ENCODE peak calls at places on chromosomes 12 and 14, in seven cellular contexts. E, U, B, V, H, K and P are unnamed samples.

GRCh38 chr12:128365831-128366231 is 98.9 kb downstream of the TMEM132C start:
- DNase-seq in E (no peak), U (no peak), B (no peak), V (no peak), H (no peak), K (no peak), P (no peak)

GRCh38 chr14:37480446-37481290 is 114.4 kb downstream of the FOXA1 start:
- DNase-seq in E (no peak), U (no peak), B (no peak), V (no peak), H (peak; percentile 85), K (no peak), P (no peak)

GRCh38 chr12:54211920-54212319 is 23.1 kb upstream of the SMUG1 start:
- DNase-seq in E (no peak), U (no peak), B (no peak), V (no peak), H (no peak), K (no peak), P (no peak)

GRCh38 chr14:77307099-77307496 is 13.6 kb downstream of the POMT2 start:
- DNase-seq in E (no peak), U (no peak), B (peak; percentile 26), V (no peak), H (peak; percentile 58), K (no peak), P (no peak)

GRCh38 chr12:5033883-5034282 is 9.8 kb upstream of the KCNA5 start:
- DNase-seq in E (no peak), U (no peak), B (no peak), V (no peak), H (no peak), K (no peak), P (no peak)

GRCh38 chr12:26791328-26791791 is 41.6 kb downstream of the ITPR2 start:
- DNase-seq in E (peak; percentile 54), U (no peak), B (no peak), V (no peak), H (no peak), K (no peak), P (no peak)

GRCh38 chr14:54487771-54488170 is 1.0 kb downstream of the GMFB start:
- DNase-seq in E (no peak), U (no peak), B (peak; percentile 63), V (no peak), H (no peak), K (no peak), P (no peak)

GRCh38 chr14:32620303-32620702 is 291.2 kb downstream of the AKAP6 start:
- DNase-seq in E (no peak), U (no peak), B (no peak), V (no peak), H (no peak), K (no peak), P (no peak)

GRCh38 chr14:24665440-24665991 is 31.5 kb upstream of the GZMB start:
- DNase-seq in E (peak; percentile 77), U (no peak), B (no peak), V (no peak), H (no peak), K (no peak), P (no peak)

GRCh38 chr14:35385042-35385839 is 19.3 kb downstream of the NFKBIA start:
- DNase-seq in E (no peak), U (no peak), B (peak; percentile 67), V (peak; percentile 57), H (peak; percentile 85), K (no peak), P (no peak)

GRCh38 chr12:58757422-58757821 is 162.9 kb downstream of the LRIG3 start:
- DNase-seq in E (no peak), U (no peak), B (no peak), V (no peak), H (no peak), K (no peak), P (no peak)

DNA sequence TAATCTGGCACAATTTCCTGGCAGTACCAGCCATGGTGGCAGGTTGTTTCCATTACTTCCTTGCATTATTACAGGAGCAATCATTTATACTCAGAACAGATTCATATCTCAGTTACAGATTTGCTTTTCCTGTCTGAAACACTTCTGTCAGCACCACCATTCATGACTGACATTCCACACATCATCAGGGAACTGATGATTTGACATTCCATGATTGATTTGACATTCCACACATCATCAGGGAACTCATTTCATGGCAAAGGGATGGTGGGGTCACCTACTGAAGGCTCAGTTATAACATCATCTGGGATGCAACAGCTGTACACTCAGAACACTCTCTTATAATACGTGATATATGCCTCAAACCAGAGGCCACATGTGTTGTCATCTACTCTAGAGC is 30.9 kb upstream of the RERGL start:
- DNase-seq in E (no peak), U (no peak), B (no peak), V (no peak), H (no peak), K (no peak), P (no peak)
- TF ChIP-seq POLR2AphosphoS5 in E (no peak), U (no peak), B (no peak), V (no peak), H (no peak), K (no peak), P (no peak)

GRCh38 chr12:132427177-132427725 is 62.7 kb upstream of the FBRSL1 start:
- DNase-seq in E (no peak), U (no peak), B (no peak), V (no peak), H (no peak), K (no peak), P (no peak)
- TF ChIP-seq SIN3A in E (no peak), U (no peak), B (no peak), V (no peak), H (no peak), K (no peak), P (no peak)

GRCh38 chr14:55730602-55731001 is 150.6 kb downstream of the KTN1 start:
- DNase-seq in E (no peak), U (no peak), B (no peak), V (no peak), H (no peak), K (no peak), P (no peak)

GRCh38 chr14:55734731-55735130 is 154.7 kb downstream of the KTN1 start:
- DNase-seq in E (no peak), U (no peak), B (no peak), V (no peak), H (no peak), K (no peak), P (no peak)

GRCh38 chr14:55733609-55734008 is 153.6 kb downstream of the KTN1 start:
- DNase-seq in E (no peak), U (no peak), B (no peak), V (no peak), H (no peak), K (no peak), P (no peak)

GRCh38 chr14:55731881-55732498 is 152.0 kb downstream of the KTN1 start:
- DNase-seq in E (no peak), U (peak; percentile 12), B (no peak), V (peak; percentile 9), H (peak; percentile 16), K (no peak), P (no peak)

GRCh38 chr14:55731247-55731872 is 151.4 kb downstream of the KTN1 start:
- DNase-seq in E (no peak), U (no peak), B (no peak), V (no peak), H (no peak), K (no peak), P (no peak)
- TF ChIP-seq POLR2AphosphoS5 in E (no peak), U (no peak), B (no peak), V (no peak), H (no peak), K (no peak), P (no peak)

GRCh38 chr12:96171905-96172304 is 22.3 kb upstream of the ELK3 start:
- DNase-seq in E (no peak), U (no peak), B (no peak), V (no peak), H (no peak), K (no peak), P (no peak)
- TF ChIP-seq SIN3A in E (no peak), U (no peak), B (no peak), V (no peak), H (no peak), K (no peak), P (no peak)

DNA sequence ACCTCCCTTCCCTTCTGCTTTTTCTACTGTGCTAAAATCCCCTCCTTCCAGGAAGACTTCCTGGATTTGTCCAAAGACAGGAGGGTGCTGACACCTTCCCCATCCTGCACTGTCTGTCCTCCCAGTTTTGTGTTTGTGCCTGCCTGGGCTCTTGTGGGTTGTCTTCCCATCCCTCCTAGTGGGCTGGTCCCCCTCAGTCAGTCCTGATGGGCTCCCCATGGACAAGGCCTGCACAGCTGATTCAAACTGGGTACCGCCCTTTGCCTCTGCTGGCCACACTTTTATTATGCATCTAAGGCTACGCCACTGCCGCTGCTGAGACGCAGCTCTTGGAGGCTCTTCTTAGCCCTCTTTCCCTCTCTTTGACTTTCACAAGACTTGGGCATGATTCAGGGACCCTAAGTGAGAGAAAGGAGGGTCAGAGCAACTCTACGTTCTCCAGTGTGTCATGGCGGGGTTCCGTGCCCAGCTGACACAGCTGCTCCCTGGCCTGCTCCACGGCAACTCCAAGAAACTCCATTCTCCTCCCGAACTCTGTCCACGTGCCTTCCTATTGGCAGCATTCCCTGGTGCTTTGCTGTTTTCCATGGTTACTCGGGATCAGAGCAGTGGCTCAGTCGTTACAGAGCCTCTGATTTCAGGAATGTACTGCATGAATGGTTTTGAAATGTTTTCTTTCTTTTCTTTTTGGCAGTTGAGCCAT is 3.8 kb upstream of the KRT85 start:
- DNase-seq in E (no peak), U (no peak), B (no peak), V (no peak), H (no peak), K (no peak), P (no peak)
- TF ChIP-seq POLR2AphosphoS5 in E (no peak), U (no peak), B (no peak), V (no peak), H (no peak), K (no peak), P (no peak)

GRCh38 chr12:70842136-70842535 is 78.4 kb downstream of the PTPRR start:
- DNase-seq in E (no peak), U (no peak), B (no peak), V (no peak), H (no peak), K (no peak), P (no peak)

GRCh38 chr12:70839544-70839943 is 81.0 kb downstream of the PTPRR start:
- DNase-seq in E (no peak), U (no peak), B (no peak), V (no peak), H (no peak), K (no peak), P (no peak)

GRCh38 chr12:70835948-70836347 is 84.6 kb downstream of the PTPRR start:
- DNase-seq in E (no peak), U (no peak), B (no peak), V (no peak), H (no peak), K (no peak), P (no peak)

GRCh38 chr12:70840966-70841365 is 79.6 kb downstream of the PTPRR start:
- DNase-seq in E (no peak), U (no peak), B (no peak), V (no peak), H (no peak), K (no peak), P (no peak)

GRCh38 chr12:70837026-70837425 is 83.5 kb downstream of the PTPRR start:
- DNase-seq in E (no peak), U (no peak), B (no peak), V (no peak), H (no peak), K (no peak), P (no peak)
- TF ChIP-seq SIN3A in E (no peak), U (no peak), B (no peak), V (no peak), H (no peak), K (no peak), P (no peak)

GRCh38 chr12:53071591-53072551 is 7.3 kb downstream of the SPRYD3 start:
- DNase-seq in E (no peak), U (no peak), B (peak; percentile 82), V (peak; percentile 85), H (no peak), K (no peak), P (no peak)
- TF ChIP-seq POLR2AphosphoS5 in E (no peak), U (no peak), B (no peak), V (no peak), H (no peak), K (no peak), P (no peak)